ENCODE peak calls at places on chromosomes 16 and 17, in seven cellular contexts. K is tibial nerve; R is mammary epithelial cell; G is ovary; Z is HCT116; Q is CD4-positive, alpha-beta T cell; P is right cardiac atrium. S is an unnamed sample.

GRCh38 chr17:36602030-36602737 is 801 bp downstream of the MRM1 start:
- DNase-seq in K (no peak), Q (no peak), Z (no peak), P (peak; percentile 57), G (no peak), R (peak; percentile 28), S (no peak)

GRCh38 chr16:72537684-72538083 is 365.7 kb upstream of the PMFBP1 start:
- DNase-seq in K (no peak), Q (no peak), R (peak; percentile 25), G (no peak), P (no peak), Z (no peak), S (no peak)

GRCh38 chr17:74361613-74362391 is at the start of gene BTBD17:
- DNase-seq in Q (peak; percentile 30), P (peak; percentile 85), R (peak; percentile 20), Z (no peak), K (peak; percentile 20), G (peak; percentile 75), S (peak; percentile 66)

GRCh38 chr17:19443148-19443547 is 32.1 kb downstream of the RNF112 start:
- DNase-seq in K (no peak), Q (no peak), G (no peak), P (no peak), R (no peak), Z (no peak), S (no peak)

GRCh38 chr16:8377864-8378263 is 212.4 kb downstream of the TMEM114 start:
- DNase-seq in Q (no peak), P (no peak), K (no peak), R (no peak), Z (no peak), G (no peak), S (no peak)

GRCh38 chr17:62628845-62629555 is 1.5 kb downstream of the MRC2 start:
- DNase-seq in K (no peak), Q (no peak), R (peak; percentile 39), Z (no peak), G (peak; percentile 79), P (peak; percentile 81), S (no peak)

GRCh38 chr17:62099532-62099931 is 34.5 kb upstream of the MED13 start:
- DNase-seq in R (no peak), Q (no peak), G (no peak), P (no peak), K (no peak), Z (no peak), S (no peak)

GRCh38 chr16:11439790-11440656 is 94.8 kb downstream of the RMI2 start:
- DNase-seq in Q (no peak), K (no peak), Z (no peak), R (no peak), P (peak; percentile 11), G (no peak), S (no peak)

GRCh38 chr17:73956595-73957465 is 246.6 kb upstream of the RPL38 start:
- DNase-seq in G (peak; percentile 42), Z (peak; percentile 49), K (no peak), P (peak; percentile 85), Q (peak; percentile 57), R (peak; percentile 12), S (peak; percentile 66)

GRCh38 chr16:3952342-3953131 is 72.0 kb upstream of the CREBBP start:
- DNase-seq in Z (no peak), R (no peak), K (peak; percentile 89), G (peak; percentile 67), P (peak; percentile 96), Q (no peak), S (no peak)

GRCh38 chr16:85126383-85126730 is 14.1 kb upstream of the CIBAR2 start:
- DNase-seq in K (no peak), R (no peak), Z (no peak), Q (no peak), P (no peak), G (no peak), S (no peak)

GRCh38 chr16:56776562-56776961 is 46.6 kb downstream of the NUP93 start:
- DNase-seq in K (no peak), R (no peak), G (peak; percentile 58), Z (no peak), P (peak; percentile 64), Q (no peak), S (no peak)

GRCh38 chr16:19085679-19086200 is 18.3 kb downstream of the COQ7 start:
- DNase-seq in P (no peak), K (no peak), Z (no peak), R (no peak), G (no peak), Q (no peak), S (no peak)

GRCh38 chr16:74034862-74035261 is 261.8 kb upstream of the PSMD7 start:
- DNase-seq in K (no peak), G (no peak), Q (no peak), R (peak; percentile 6), Z (peak; percentile 1), P (no peak), S (no peak)

GRCh38 chr17:50059256-50059655 is 3.3 kb downstream of the ITGA3 start:
- DNase-seq in G (no peak), Z (no peak), Q (no peak), P (no peak), K (no peak), R (peak; percentile 34), S (no peak)

GRCh38 chr16:12043953-12044352 is 67.4 kb downstream of the SNX29 start:
- DNase-seq in R (no peak), Q (no peak), P (no peak), K (no peak), Z (no peak), G (no peak), S (no peak)

GRCh38 chr16:49520684-49521083 is 147.1 kb downstream of the C16orf78 start:
- DNase-seq in G (no peak), P (no peak), Z (no peak), R (no peak), K (no peak), Q (no peak), S (no peak)

GRCh38 chr17:15398291-15398690 is 56.9 kb upstream of the TEKT3 start:
- DNase-seq in K (no peak), R (peak; percentile 71), Z (peak; percentile 18), G (no peak), P (no peak), Q (no peak), S (no peak)

GRCh38 chr17:78257810-78258322 is 26.4 kb downstream of the TMEM235 start:
- DNase-seq in K (no peak), P (peak; percentile 78), R (no peak), Z (no peak), G (peak; percentile 72), Q (no peak), S (no peak)

GRCh38 chr17:78255029-78255656 is 23.7 kb downstream of the TMEM235 start:
- DNase-seq in Q (no peak), R (no peak), Z (no peak), G (peak; percentile 45), P (peak; percentile 52), K (no peak), S (no peak)

GRCh38 chr17:78255953-78256704 is 24.7 kb downstream of the TMEM235 start:
- DNase-seq in Z (no peak), R (no peak), G (no peak), Q (no peak), P (peak; percentile 56), K (no peak), S (no peak)

GRCh38 chr17:78258323-78259229 is 27.1 kb downstream of the TMEM235 start:
- DNase-seq in R (no peak), Z (no peak), Q (peak; percentile 73), P (peak; percentile 85), G (peak; percentile 56), K (no peak), S (no peak)

GRCh38 chr17:78256705-78257559 is 25.5 kb downstream of the TMEM235 start:
- DNase-seq in Z (no peak), R (no peak), G (peak; percentile 70), P (peak; percentile 77), K (no peak), Q (no peak), S (no peak)
- H3K27ac ChIP-seq in Z (no peak overlapping the region), R (no peak overlapping the region), G (peak overlapping the region; percentile 40), P (peak overlapping the region; percentile 62), K (no peak overlapping the region), Q (peak overlapping the region; percentile 71), S (no peak overlapping the region)

DNA sequence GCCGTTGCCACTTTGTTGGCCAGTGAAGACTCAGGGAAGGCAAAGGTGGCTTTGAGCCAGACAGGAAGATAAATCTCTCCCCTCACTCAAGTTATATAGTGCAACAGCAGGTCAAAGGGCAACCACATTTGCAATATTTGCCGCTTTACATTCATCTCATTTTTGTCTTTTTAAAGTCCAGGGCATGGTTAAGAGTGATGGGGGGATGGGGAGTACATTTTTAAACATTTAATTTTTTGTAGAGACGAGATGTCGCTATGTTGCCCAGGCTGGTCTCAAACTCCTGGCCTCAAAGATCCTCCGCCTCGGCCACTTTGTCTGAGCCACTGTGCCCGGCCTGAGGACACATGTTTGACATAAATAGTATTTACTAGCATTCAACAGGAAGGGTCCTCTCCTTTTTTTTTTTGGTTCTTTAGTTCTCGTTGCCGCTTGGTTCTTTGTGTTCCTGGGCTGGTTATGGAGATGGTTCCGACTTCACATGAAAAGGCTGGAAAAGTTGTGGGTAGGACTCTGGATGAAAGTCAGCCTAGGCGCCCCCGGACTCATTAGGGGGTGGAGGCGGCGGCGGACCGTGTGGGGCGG is 95.7 kb downstream of the RAB11FIP4 start:
- DNase-seq in K (no peak), G (no peak), Z (no peak), R (no peak), P (no peak), Q (no peak), S (no peak)
- H3K27ac ChIP-seq in K (peak overlapping the region; percentile 89), G (no peak overlapping the region), Z (peak overlapping the region; percentile 60), R (no peak overlapping the region), P (peak overlapping the region; percentile 13), Q (peak overlapping the region; percentile 63), S (peak overlapping the region; percentile 72)

GRCh38 chr17:70945386-70945785 is 776.1 kb downstream of the KCNJ2 start:
- DNase-seq in K (no peak), Q (no peak), G (no peak), Z (no peak), R (no peak), P (no peak), S (no peak)
- H3K27ac ChIP-seq in K (no peak overlapping the region), Q (no peak overlapping the region), G (no peak overlapping the region), Z (no peak overlapping the region), R (no peak overlapping the region), P (no peak overlapping the region), S (no peak overlapping the region)

GRCh38 chr17:11997147-11997971 is at the start of gene ZNF18:
- DNase-seq in G (peak; percentile 99), Q (peak; percentile 95), P (peak; percentile 100), Z (peak; percentile 76), R (peak; percentile 91), K (peak; percentile 91), S (peak; percentile 95)

GRCh38 chr17:11996722-11997146 is 541 bp downstream of the ZNF18 start:
- DNase-seq in P (no peak), K (no peak), R (peak; percentile 54), Q (no peak), Z (peak; percentile 13), G (no peak), S (peak; percentile 72)

GRCh38 chr17:11999715-12000114 is 2.4 kb upstream of the ZNF18 start:
- DNase-seq in Q (no peak), G (no peak), P (no peak), Z (no peak), R (no peak), K (no peak), S (no peak)

DNA sequence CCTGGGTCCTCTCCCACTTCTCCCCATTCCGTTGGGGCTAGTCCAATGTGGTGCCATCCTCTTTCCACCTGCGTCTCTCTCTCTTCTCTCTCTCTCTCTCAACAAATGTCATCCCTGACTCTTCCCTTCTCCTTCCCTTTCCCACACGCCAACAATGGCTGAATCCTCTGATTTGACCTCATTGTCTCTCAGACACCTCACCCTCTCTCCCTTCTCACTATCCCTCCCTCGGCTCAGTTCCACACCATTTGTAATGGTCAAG is 628 bp upstream of the ZNF18 start:
- DNase-seq in R (no peak), K (no peak), Q (no peak), Z (no peak), P (no peak), G (no peak), S (no peak)
- H3K27ac ChIP-seq in R (no peak overlapping the region), K (peak overlapping the region; percentile 93), Q (peak overlapping the region; percentile 78), Z (peak overlapping the region; percentile 50), P (peak overlapping the region; percentile 51), G (peak overlapping the region; percentile 75), S (peak overlapping the region; percentile 94)

GRCh38 chr16:81809567-81809966 is 30.5 kb downstream of the PLCG2 start:
- DNase-seq in P (no peak), G (no peak), K (no peak), R (no peak), Z (no peak), Q (no peak), S (no peak)
- H3K27ac ChIP-seq in P (no peak overlapping the region), G (no peak overlapping the region), K (peak overlapping the region; percentile 37), R (no peak overlapping the region), Z (no peak overlapping the region), Q (no peak overlapping the region), S (no peak overlapping the region)